ENCODE peak calls at places on chromosomes 11 and 22, in four cellular contexts. W is esophagus muscularis mucosa, A is A549, C is GM12891. T is an unnamed sample.

GRCh38 chr11:95269402-95269801 is 38.4 kb upstream of the SESN3 start:
- DNase-seq in C (no peak), A (no peak), W (no peak), T (no peak)

GRCh38 chr11:20283475-20283874 is 80.0 kb upstream of the HTATIP2 start:
- DNase-seq in A (no peak), W (no peak), C (no peak), T (no peak)

GRCh38 chr11:126155402-126156187 is 55.9 kb downstream of the RPUSD4 start:
- DNase-seq in W (no peak), A (no peak), C (no peak), T (no peak)

GRCh38 chr11:70301191-70301590 is 30.7 kb downstream of the PPFIA1 start:
- DNase-seq in A (no peak), C (no peak), W (no peak), T (no peak)

GRCh38 chr11:91163619-91164451 is 941.0 kb upstream of the CHORDC1 start:
- DNase-seq in A (no peak), W (no peak), C (no peak), T (no peak)

GRCh38 chr11:116657842-116658825 is 114.7 kb downstream of the BUD13 start:
- DNase-seq in W (no peak), A (no peak), C (no peak), T (no peak)

GRCh38 chr11:86888164-86888977 is 66.8 kb downstream of the FZD4 start:
- DNase-seq in W (no peak), C (no peak), A (no peak), T (no peak)

GRCh38 chr22:46083383-46084350 is 66.7 kb upstream of the PPARA start:
- DNase-seq in W (no peak), C (no peak), A (no peak), T (no peak)

GRCh38 chr11:10023202-10023601 is 270.8 kb downstream of the SBF2 start:
- DNase-seq in C (no peak), A (no peak), W (no peak), T (no peak)

GRCh38 chr11:116901211-116901610 is 63.8 kb upstream of the APOA1 start:
- DNase-seq in W (no peak), A (no peak), C (no peak), T (no peak)

GRCh38 chr11:57180141-57180561 is 1.6 kb upstream of the LRRC55 start:
- DNase-seq in A (no peak), C (no peak), W (no peak), T (no peak)

GRCh38 chr11:83628622-83629347 is 342.6 kb upstream of the CCDC90B start:
- DNase-seq in C (no peak), W (no peak), A (no peak), T (no peak)

GRCh38 chr22:41481131-41481830 is 12.4 kb downstream of the ACO2 start:
- DNase-seq in W (no peak), A (no peak), C (no peak), T (no peak)

GRCh38 chr22:29705651-29706050 is 14.2 kb upstream of the CABP7 start:
- DNase-seq in C (no peak), W (no peak), A (no peak), T (no peak)

GRCh38 chr22:41482319-41482935 is 13.5 kb downstream of the ACO2 start:
- DNase-seq in A (no peak), C (no peak), W (no peak), T (no peak)

GRCh38 chr11:66068923-66069714 is 953 bp upstream of the PACS1 start:
- DNase-seq in A (peak), W (no peak), C (no peak), T (peak)

GRCh38 chr11:81007046-81007445 is 1566.2 kb upstream of the TENM4 start:
- DNase-seq in C (no peak), W (no peak), A (no peak), T (no peak)

GRCh38 chr11:81005595-81005994 is 1564.8 kb upstream of the TENM4 start:
- DNase-seq in C (no peak), W (no peak), A (peak), T (no peak)

DNA sequence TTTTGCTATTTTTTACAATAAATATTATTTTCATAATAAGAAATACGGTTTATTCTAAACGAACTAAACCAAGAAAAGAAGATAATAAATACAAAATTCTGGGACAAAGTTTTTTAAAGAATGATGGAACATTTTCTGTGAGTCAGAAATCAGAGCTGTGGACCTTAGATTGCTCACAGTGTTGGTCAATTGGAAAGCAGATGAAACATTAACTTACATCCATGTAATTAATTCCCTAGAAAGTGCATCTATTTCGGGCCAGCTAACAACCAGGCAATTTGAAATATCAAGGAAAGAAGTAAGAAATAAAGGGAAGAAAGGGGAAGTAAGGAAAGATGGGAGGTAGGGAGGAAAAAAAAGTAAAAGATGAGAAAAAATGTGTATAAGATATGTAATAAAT is 1569.8 kb upstream of the TENM4 start:
- DNase-seq in C (no peak), A (no peak), W (no peak), T (no peak)
- TF ChIP-seq POLR2A in C (no peak), A (no peak), W (no peak), T (no peak)

GRCh38 chr11:118434553-118435232 is 1.6 kb upstream of the KMT2A start:
- DNase-seq in C (no peak), A (no peak), W (no peak), T (peak)

GRCh38 chr11:118437046-118437735 is 899 bp downstream of the KMT2A start:
- DNase-seq in C (peak), W (no peak), A (peak), T (peak)

GRCh38 chr11:118435233-118435892 is 929 bp upstream of the KMT2A start:
- DNase-seq in W (no peak), C (peak), A (peak), T (peak)

GRCh38 chr11:118436639-118437045 is 350 bp downstream of the KMT2A start:
- DNase-seq in W (no peak), A (no peak), C (no peak), T (peak)

GRCh38 chr11:118435893-118436624 is at the start of gene KMT2A:
- DNase-seq in A (peak), W (peak), C (peak), T (peak)
- TF ChIP-seq POLR2A in A (peak), W (no peak), C (peak), T (peak)

GRCh38 chr22:38505595-38506117 is 455 bp downstream of the DDX17 start:
- DNase-seq in C (peak), A (peak), W (peak), T (peak)

GRCh38 chr22:38503021-38503420 is 3.1 kb downstream of the DDX17 start:
- DNase-seq in C (no peak), W (no peak), A (no peak), T (no peak)

GRCh38 chr22:38501797-38502672 is 4.1 kb downstream of the DDX17 start:
- DNase-seq in C (no peak), W (no peak), A (no peak), T (no peak)

GRCh38 chr22:38504731-38505594 is 1.1 kb downstream of the DDX17 start:
- DNase-seq in A (no peak), W (no peak), C (peak), T (peak)

GRCh38 chr22:38506118-38506962 is at the start of gene DDX17:
- DNase-seq in A (peak), C (peak), W (peak), T (peak)
- TF ChIP-seq POLR2A in A (peak), C (peak), W (peak), T (peak)

GRCh38 chr11:72672839-72673238 is 1.4 kb downstream of the PDE2A start:
- DNase-seq in C (no peak), A (no peak), W (no peak), T (no peak)
- TF ChIP-seq POLR2A in C (no peak), A (no peak), W (no peak), T (no peak)

DNA sequence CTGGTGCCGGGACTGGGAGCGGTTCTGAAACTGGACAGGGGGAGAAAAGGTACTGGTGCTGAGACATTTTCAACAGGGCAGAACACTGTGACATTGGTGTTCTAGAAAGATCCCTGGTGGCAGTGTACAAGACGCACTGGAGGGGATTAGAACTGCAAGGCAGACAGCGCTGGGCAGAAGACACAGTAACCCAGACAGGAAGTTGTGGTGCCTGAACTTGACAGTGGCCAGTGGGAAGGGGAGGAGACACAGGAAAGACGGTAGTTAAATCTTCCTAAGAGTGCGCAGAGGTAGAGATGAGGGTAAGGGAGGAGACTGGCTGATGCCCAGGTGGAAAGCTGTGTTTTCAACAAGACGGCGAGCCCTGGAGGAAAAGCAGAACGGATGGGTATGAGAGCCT is 24.5 kb downstream of the FAM227A start:
- DNase-seq in A (no peak), C (no peak), W (no peak), T (no peak)
- TF ChIP-seq POLR2A in A (no peak), C (no peak), W (no peak), T (no peak)

DNA sequence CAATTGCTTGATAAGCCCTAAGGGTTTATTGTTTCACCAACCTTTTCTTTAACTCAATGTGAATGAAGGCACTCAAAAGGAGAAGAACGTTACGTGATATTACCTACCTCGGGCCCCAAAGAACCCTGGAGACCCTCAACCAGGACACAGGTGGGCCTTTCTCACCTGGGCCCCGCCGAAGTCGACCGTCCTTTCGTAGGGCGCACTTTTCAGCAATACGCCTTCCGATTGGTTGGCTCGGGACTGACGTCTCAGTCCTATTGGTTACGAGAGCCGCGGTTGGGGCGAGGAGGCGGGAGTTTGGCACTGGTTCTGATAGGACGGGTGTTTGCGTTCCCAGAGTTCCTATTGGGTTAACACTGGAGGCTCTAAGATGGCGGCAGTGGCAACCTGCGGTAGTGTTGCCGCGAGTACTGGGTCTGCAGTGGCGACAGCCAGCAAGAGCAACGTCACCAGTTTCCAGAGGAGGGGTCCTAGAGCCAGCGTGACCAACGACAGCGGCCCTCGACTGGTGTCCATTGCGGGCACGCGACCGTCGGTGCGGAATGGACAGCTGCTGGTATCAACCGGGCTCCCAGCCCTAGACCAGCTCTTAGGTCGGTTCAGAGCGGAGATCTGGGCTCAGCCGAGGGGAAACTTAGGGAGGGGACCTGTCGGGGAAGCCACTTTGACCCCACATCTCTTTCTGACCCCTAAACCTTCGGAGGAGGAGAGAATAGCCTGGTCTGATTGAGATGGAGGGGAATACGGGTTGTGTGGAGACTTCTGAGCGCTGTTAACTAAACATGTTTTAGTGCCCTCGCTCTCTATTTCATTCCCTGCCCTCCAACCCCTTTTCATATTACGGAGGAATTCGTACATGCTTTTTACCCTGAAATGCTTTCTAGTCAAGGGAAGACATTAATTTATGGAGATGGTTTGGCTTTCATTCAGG is at the start of the genes ELP4 and IMMP1L:
- DNase-seq in C (peak), W (peak), A (peak), T (peak)
- TF ChIP-seq POLR2A in C (peak), W (no peak), A (peak), T (peak)

GRCh38 chr22:50522806-50523438 is 2.5 kb downstream of the SCO2 start:
- DNase-seq in A (no peak), C (no peak), W (no peak), T (no peak)
- TF ChIP-seq POLR2A in A (no peak), C (no peak), W (no peak), T (no peak)

GRCh38 chr11:64762916-64763803 is 3.4 kb upstream of the PYGM start:
- DNase-seq in W (no peak), C (peak), A (no peak), T (no peak)

GRCh38 chr11:64759131-64759721 is 548 bp downstream of the PYGM start:
- DNase-seq in C (no peak), A (no peak), W (no peak), T (no peak)

GRCh38 chr11:64759722-64760719 is at the start of gene PYGM:
- DNase-seq in A (no peak), W (no peak), C (no peak), T (no peak)

GRCh38 chr11:64762277-64762915 is 2.6 kb upstream of the PYGM start:
- DNase-seq in C (peak), W (no peak), A (no peak), T (no peak)

DNA sequence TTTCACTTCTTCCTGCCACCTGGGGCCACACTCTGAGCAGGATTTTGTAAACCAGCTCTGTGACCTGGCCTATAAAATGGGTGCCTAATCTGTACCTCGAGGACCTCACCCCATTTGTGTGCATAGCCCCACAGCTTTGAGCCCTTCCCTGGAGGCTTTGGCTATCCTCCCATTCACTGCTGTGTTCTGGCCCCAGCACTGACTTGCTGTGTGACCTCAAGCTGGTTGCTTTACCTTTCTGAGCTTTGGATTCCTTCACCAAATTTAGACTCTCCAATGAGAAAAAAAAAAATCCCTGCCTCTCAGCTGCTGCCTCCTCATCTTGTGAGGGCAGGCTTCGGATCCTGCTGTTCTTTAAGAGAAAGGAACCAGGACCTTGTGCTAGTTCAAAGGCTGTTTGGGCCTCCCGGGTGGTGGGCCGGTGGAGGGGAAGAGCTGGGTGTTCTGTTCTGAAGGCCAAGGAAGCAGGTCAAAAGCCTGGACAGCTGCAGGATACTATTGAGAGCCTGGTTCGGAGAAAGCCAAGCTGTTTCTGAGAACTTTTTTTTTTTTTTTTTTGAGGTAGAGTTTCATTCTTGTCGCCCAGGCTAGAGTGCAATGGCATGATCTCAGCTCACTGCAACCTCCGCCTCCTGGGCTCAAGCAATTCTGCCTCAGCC is 1.1 kb upstream of the PYGM start:
- DNase-seq in W (no peak), C (no peak), A (no peak), T (no peak)
- TF ChIP-seq POLR2A in W (no peak), C (no peak), A (no peak), T (no peak)

T was measured in erythroblast.